ENCODE peak calls at places on chromosomes 11 and 22, in six cellular contexts. One of them, this sample, is unnamed.

GRCh38 chr11:112019066-112019465 is 6.1 kb upstream of the DLAT start:
- DNase-seq in DMS153: no peak
- DNase-seq in HAP-1: no peak
- DNase-seq in activated CD4-positive, CD25-positive, alpha-beta regulatory T cell treated with anti-CD3 and anti-CD28 coated beads, Interleukin-2, amount 50 U/mL, for 16 hours: no peak
- DNase-seq in ureter: no peak
- DNase-seq in left ventricle myocardium inferior: no peak
- DNase-seq in this sample: no peak

GRCh38 chr22:22798232-22798616 is 89.4 kb upstream of the IGLL5 start:
- DNase-seq in DMS153: no peak
- DNase-seq in HAP-1: no peak
- DNase-seq in activated CD4-positive, CD25-positive, alpha-beta regulatory T cell treated with anti-CD3 and anti-CD28 coated beads, Interleukin-2, amount 50 U/mL, for 16 hours: no peak
- DNase-seq in ureter: no peak
- DNase-seq in left ventricle myocardium inferior: no peak
- DNase-seq in this sample: no peak

GRCh38 chr11:129910360-129910759 is 15.0 kb upstream of the NFRKB start:
- DNase-seq in DMS153: no peak
- DNase-seq in HAP-1: no peak
- DNase-seq in activated CD4-positive, CD25-positive, alpha-beta regulatory T cell treated with anti-CD3 and anti-CD28 coated beads, Interleukin-2, amount 50 U/mL, for 16 hours: no peak
- DNase-seq in ureter: no peak
- DNase-seq in left ventricle myocardium inferior: no peak
- DNase-seq in this sample: no peak

GRCh38 chr11:126930100-126930841 is 70.3 kb downstream of the KIRREL3 start:
- DNase-seq in DMS153: no peak
- DNase-seq in HAP-1: no peak
- DNase-seq in activated CD4-positive, CD25-positive, alpha-beta regulatory T cell treated with anti-CD3 and anti-CD28 coated beads, Interleukin-2, amount 50 U/mL, for 16 hours: no peak
- DNase-seq in ureter: no peak
- DNase-seq in left ventricle myocardium inferior: no peak
- DNase-seq in this sample: no peak

GRCh38 chr11:88335284-88335683 is 2.3 kb downstream of the CTSC start:
- DNase-seq in DMS153: no peak
- DNase-seq in HAP-1: no peak
- DNase-seq in activated CD4-positive, CD25-positive, alpha-beta regulatory T cell treated with anti-CD3 and anti-CD28 coated beads, Interleukin-2, amount 50 U/mL, for 16 hours: no peak
- DNase-seq in ureter: no peak
- DNase-seq in left ventricle myocardium inferior: no peak
- DNase-seq in this sample: no peak

GRCh38 chr11:130832571-130833432 is 83.5 kb downstream of the SNX19 start:
- DNase-seq in DMS153: no peak
- DNase-seq in HAP-1: no peak
- DNase-seq in activated CD4-positive, CD25-positive, alpha-beta regulatory T cell treated with anti-CD3 and anti-CD28 coated beads, Interleukin-2, amount 50 U/mL, for 16 hours: no peak
- DNase-seq in ureter: no peak
- DNase-seq in left ventricle myocardium inferior: no peak
- DNase-seq in this sample: no peak

GRCh38 chr11:74162688-74163467 is 7.9 kb downstream of the C2CD3 start:
- DNase-seq in DMS153: no peak
- DNase-seq in HAP-1: no peak
- DNase-seq in activated CD4-positive, CD25-positive, alpha-beta regulatory T cell treated with anti-CD3 and anti-CD28 coated beads, Interleukin-2, amount 50 U/mL, for 16 hours: no peak
- DNase-seq in ureter: no peak
- DNase-seq in left ventricle myocardium inferior: no peak
- DNase-seq in this sample: no peak

GRCh38 chr11:125995313-125995712 is 49.5 kb downstream of the VSIG10L2 start:
- DNase-seq in DMS153: no peak
- DNase-seq in HAP-1: no peak
- DNase-seq in activated CD4-positive, CD25-positive, alpha-beta regulatory T cell treated with anti-CD3 and anti-CD28 coated beads, Interleukin-2, amount 50 U/mL, for 16 hours: no peak
- DNase-seq in ureter: no peak
- DNase-seq in left ventricle myocardium inferior: no peak
- DNase-seq in this sample: no peak

GRCh38 chr11:19810852-19811251 is 98.2 kb downstream of the NAV2 start:
- DNase-seq in DMS153: peak; percentile 61
- DNase-seq in HAP-1: no peak
- DNase-seq in activated CD4-positive, CD25-positive, alpha-beta regulatory T cell treated with anti-CD3 and anti-CD28 coated beads, Interleukin-2, amount 50 U/mL, for 16 hours: no peak
- DNase-seq in ureter: no peak
- DNase-seq in left ventricle myocardium inferior: no peak
- DNase-seq in this sample: no peak

GRCh38 chr11:115707180-115707905 is 203.1 kb upstream of the CADM1 start:
- DNase-seq in DMS153: no peak
- DNase-seq in HAP-1: no peak
- DNase-seq in activated CD4-positive, CD25-positive, alpha-beta regulatory T cell treated with anti-CD3 and anti-CD28 coated beads, Interleukin-2, amount 50 U/mL, for 16 hours: no peak
- DNase-seq in ureter: no peak
- DNase-seq in left ventricle myocardium inferior: no peak
- DNase-seq in this sample: no peak

GRCh38 chr11:68525930-68526329 is 65.4 kb downstream of the PPP6R3 start:
- DNase-seq in DMS153: no peak
- DNase-seq in HAP-1: no peak
- DNase-seq in activated CD4-positive, CD25-positive, alpha-beta regulatory T cell treated with anti-CD3 and anti-CD28 coated beads, Interleukin-2, amount 50 U/mL, for 16 hours: no peak
- DNase-seq in ureter: no peak
- DNase-seq in left ventricle myocardium inferior: no peak
- DNase-seq in this sample: no peak

GRCh38 chr22:43561421-43562178 is 149.8 kb downstream of the MPPED1 start:
- DNase-seq in DMS153: no peak
- DNase-seq in HAP-1: no peak
- DNase-seq in activated CD4-positive, CD25-positive, alpha-beta regulatory T cell treated with anti-CD3 and anti-CD28 coated beads, Interleukin-2, amount 50 U/mL, for 16 hours: no peak
- DNase-seq in ureter: no peak
- DNase-seq in left ventricle myocardium inferior: no peak
- DNase-seq in this sample: no peak

GRCh38 chr11:16001899-16002426 is 354.4 kb downstream of the SOX6 start:
- DNase-seq in DMS153: peak; percentile 100
- DNase-seq in HAP-1: peak; percentile 97
- DNase-seq in activated CD4-positive, CD25-positive, alpha-beta regulatory T cell treated with anti-CD3 and anti-CD28 coated beads, Interleukin-2, amount 50 U/mL, for 16 hours: no peak
- DNase-seq in ureter: no peak
- DNase-seq in left ventricle myocardium inferior: no peak
- DNase-seq in this sample: no peak

GRCh38 chr11:72478596-72479143 is 44.3 kb upstream of the CLPB start:
- DNase-seq in DMS153: no peak
- DNase-seq in HAP-1: no peak
- DNase-seq in activated CD4-positive, CD25-positive, alpha-beta regulatory T cell treated with anti-CD3 and anti-CD28 coated beads, Interleukin-2, amount 50 U/mL, for 16 hours: no peak
- DNase-seq in ureter: no peak
- DNase-seq in left ventricle myocardium inferior: no peak
- DNase-seq in this sample: no peak

GRCh38 chr11:108561535-108561991 is 32.0 kb downstream of the EXPH5 start:
- DNase-seq in DMS153: no peak
- DNase-seq in HAP-1: no peak
- DNase-seq in activated CD4-positive, CD25-positive, alpha-beta regulatory T cell treated with anti-CD3 and anti-CD28 coated beads, Interleukin-2, amount 50 U/mL, for 16 hours: no peak
- DNase-seq in ureter: no peak
- DNase-seq in left ventricle myocardium inferior: no peak
- DNase-seq in this sample: no peak

GRCh38 chr11:121112498-121113455 is 11.7 kb downstream of the TECTA start:
- DNase-seq in DMS153: peak; percentile 73
- DNase-seq in HAP-1: peak; percentile 77
- DNase-seq in activated CD4-positive, CD25-positive, alpha-beta regulatory T cell treated with anti-CD3 and anti-CD28 coated beads, Interleukin-2, amount 50 U/mL, for 16 hours: no peak
- DNase-seq in ureter: peak; percentile 71
- DNase-seq in left ventricle myocardium inferior: peak; percentile 52
- DNase-seq in this sample: peak; percentile 72

GRCh38 chr11:134835561-134835960 is 423.5 kb upstream of the B3GAT1 start:
- DNase-seq in DMS153: no peak
- DNase-seq in HAP-1: no peak
- DNase-seq in activated CD4-positive, CD25-positive, alpha-beta regulatory T cell treated with anti-CD3 and anti-CD28 coated beads, Interleukin-2, amount 50 U/mL, for 16 hours: no peak
- DNase-seq in ureter: no peak
- DNase-seq in left ventricle myocardium inferior: no peak
- DNase-seq in this sample: no peak

GRCh38 chr11:125925804-125926203 is 20.0 kb upstream of the VSIG10L2 start:
- DNase-seq in DMS153: no peak
- DNase-seq in HAP-1: no peak
- DNase-seq in activated CD4-positive, CD25-positive, alpha-beta regulatory T cell treated with anti-CD3 and anti-CD28 coated beads, Interleukin-2, amount 50 U/mL, for 16 hours: no peak
- DNase-seq in ureter: no peak
- DNase-seq in left ventricle myocardium inferior: no peak
- DNase-seq in this sample: no peak

GRCh38 chr22:49847751-49848689 is 5.6 kb upstream of the ZBED4 start:
- DNase-seq in DMS153: no peak
- DNase-seq in HAP-1: no peak
- DNase-seq in activated CD4-positive, CD25-positive, alpha-beta regulatory T cell treated with anti-CD3 and anti-CD28 coated beads, Interleukin-2, amount 50 U/mL, for 16 hours: no peak
- DNase-seq in ureter: no peak
- DNase-seq in left ventricle myocardium inferior: peak; percentile 35
- DNase-seq in this sample: peak; percentile 64

GRCh38 chr11:89491141-89491690 is at the start of gene NOX4:
- DNase-seq in DMS153: no peak
- DNase-seq in HAP-1: no peak
- DNase-seq in activated CD4-positive, CD25-positive, alpha-beta regulatory T cell treated with anti-CD3 and anti-CD28 coated beads, Interleukin-2, amount 50 U/mL, for 16 hours: no peak
- DNase-seq in ureter: no peak
- DNase-seq in left ventricle myocardium inferior: peak; percentile 55
- DNase-seq in this sample: peak; percentile 66

GRCh38 chr11:17828311-17828751 is 93.8 kb downstream of the KCNC1 start:
- DNase-seq in DMS153: no peak
- DNase-seq in HAP-1: no peak
- DNase-seq in activated CD4-positive, CD25-positive, alpha-beta regulatory T cell treated with anti-CD3 and anti-CD28 coated beads, Interleukin-2, amount 50 U/mL, for 16 hours: no peak
- DNase-seq in ureter: no peak
- DNase-seq in left ventricle myocardium inferior: peak; percentile 60
- DNase-seq in this sample: peak; percentile 62

GRCh38 chr22:32325416-32325801 is 32.3 kb upstream of the RFPL3 start:
- DNase-seq in DMS153: no peak
- DNase-seq in HAP-1: no peak
- DNase-seq in activated CD4-positive, CD25-positive, alpha-beta regulatory T cell treated with anti-CD3 and anti-CD28 coated beads, Interleukin-2, amount 50 U/mL, for 16 hours: no peak
- DNase-seq in ureter: peak; percentile 27
- DNase-seq in left ventricle myocardium inferior: no peak
- DNase-seq in this sample: no peak

GRCh38 chr11:20964985-20965384 is 295.6 kb downstream of the NELL1 start:
- DNase-seq in DMS153: no peak
- DNase-seq in HAP-1: no peak
- DNase-seq in activated CD4-positive, CD25-positive, alpha-beta regulatory T cell treated with anti-CD3 and anti-CD28 coated beads, Interleukin-2, amount 50 U/mL, for 16 hours: no peak
- DNase-seq in ureter: no peak
- DNase-seq in left ventricle myocardium inferior: no peak
- DNase-seq in this sample: no peak

GRCh38 chr11:74460065-74460464 is 7.3 kb downstream of the KCNE3 start:
- DNase-seq in DMS153: no peak
- DNase-seq in HAP-1: no peak
- DNase-seq in activated CD4-positive, CD25-positive, alpha-beta regulatory T cell treated with anti-CD3 and anti-CD28 coated beads, Interleukin-2, amount 50 U/mL, for 16 hours: no peak
- DNase-seq in ureter: no peak
- DNase-seq in left ventricle myocardium inferior: no peak
- DNase-seq in this sample: no peak

GRCh38 chr11:69280451-69280850 is 13.5 kb upstream of the MYEOV start:
- DNase-seq in DMS153: no peak
- DNase-seq in HAP-1: no peak
- DNase-seq in activated CD4-positive, CD25-positive, alpha-beta regulatory T cell treated with anti-CD3 and anti-CD28 coated beads, Interleukin-2, amount 50 U/mL, for 16 hours: no peak
- DNase-seq in ureter: no peak
- DNase-seq in left ventricle myocardium inferior: no peak
- DNase-seq in this sample: no peak

GRCh38 chr11:129862123-129862522 is 33.3 kb downstream of the NFRKB start:
- DNase-seq in DMS153: no peak
- DNase-seq in HAP-1: no peak
- DNase-seq in activated CD4-positive, CD25-positive, alpha-beta regulatory T cell treated with anti-CD3 and anti-CD28 coated beads, Interleukin-2, amount 50 U/mL, for 16 hours: no peak
- DNase-seq in ureter: no peak
- DNase-seq in left ventricle myocardium inferior: no peak
- DNase-seq in this sample: no peak

GRCh38 chr11:50078001-50078400 is 45.3 kb downstream of the OR4C45 start:
- DNase-seq in DMS153: no peak
- DNase-seq in HAP-1: no peak
- DNase-seq in activated CD4-positive, CD25-positive, alpha-beta regulatory T cell treated with anti-CD3 and anti-CD28 coated beads, Interleukin-2, amount 50 U/mL, for 16 hours: no peak
- DNase-seq in ureter: no peak
- DNase-seq in left ventricle myocardium inferior: no peak
- DNase-seq in this sample: no peak

GRCh38 chr22:45832180-45832579 is 144.8 kb downstream of the WNT7B start:
- DNase-seq in DMS153: no peak
- DNase-seq in HAP-1: no peak
- DNase-seq in activated CD4-positive, CD25-positive, alpha-beta regulatory T cell treated with anti-CD3 and anti-CD28 coated beads, Interleukin-2, amount 50 U/mL, for 16 hours: no peak
- DNase-seq in ureter: no peak
- DNase-seq in left ventricle myocardium inferior: no peak
- DNase-seq in this sample: no peak

GRCh38 chr22:36301851-36302250 is 48.9 kb downstream of the APOL1 start:
- DNase-seq in DMS153: no peak
- DNase-seq in HAP-1: no peak
- DNase-seq in activated CD4-positive, CD25-positive, alpha-beta regulatory T cell treated with anti-CD3 and anti-CD28 coated beads, Interleukin-2, amount 50 U/mL, for 16 hours: no peak
- DNase-seq in ureter: no peak
- DNase-seq in left ventricle myocardium inferior: no peak
- DNase-seq in this sample: no peak

GRCh38 chr11:120689591-120689990 is 178.0 kb downstream of the GRIK4 start:
- DNase-seq in DMS153: no peak
- DNase-seq in HAP-1: no peak
- DNase-seq in activated CD4-positive, CD25-positive, alpha-beta regulatory T cell treated with anti-CD3 and anti-CD28 coated beads, Interleukin-2, amount 50 U/mL, for 16 hours: no peak
- DNase-seq in ureter: no peak
- DNase-seq in left ventricle myocardium inferior: no peak
- DNase-seq in this sample: no peak

GRCh38 chr11:15896026-15896425 is 460.3 kb downstream of the SOX6 start:
- DNase-seq in DMS153: no peak
- DNase-seq in HAP-1: no peak
- DNase-seq in activated CD4-positive, CD25-positive, alpha-beta regulatory T cell treated with anti-CD3 and anti-CD28 coated beads, Interleukin-2, amount 50 U/mL, for 16 hours: no peak
- DNase-seq in ureter: no peak
- DNase-seq in left ventricle myocardium inferior: no peak
- DNase-seq in this sample: no peak

GRCh38 chr11:47983464-47984397 is 3.4 kb downstream of the PTPRJ start:
- DNase-seq in DMS153: no peak
- DNase-seq in HAP-1: peak; percentile 32
- DNase-seq in activated CD4-positive, CD25-positive, alpha-beta regulatory T cell treated with anti-CD3 and anti-CD28 coated beads, Interleukin-2, amount 50 U/mL, for 16 hours: no peak
- DNase-seq in ureter: no peak
- DNase-seq in left ventricle myocardium inferior: no peak
- DNase-seq in this sample: no peak

GRCh38 chr11:7696424-7696823 is 9.9 kb downstream of the OVCH2 start:
- DNase-seq in DMS153: no peak
- DNase-seq in HAP-1: no peak
- DNase-seq in activated CD4-positive, CD25-positive, alpha-beta regulatory T cell treated with anti-CD3 and anti-CD28 coated beads, Interleukin-2, amount 50 U/mL, for 16 hours: no peak
- DNase-seq in ureter: no peak
- DNase-seq in left ventricle myocardium inferior: no peak
- DNase-seq in this sample: no peak

GRCh38 chr11:77151804-77152513 is 23.9 kb downstream of the MYO7A start:
- DNase-seq in DMS153: no peak
- DNase-seq in HAP-1: no peak
- DNase-seq in activated CD4-positive, CD25-positive, alpha-beta regulatory T cell treated with anti-CD3 and anti-CD28 coated beads, Interleukin-2, amount 50 U/mL, for 16 hours: no peak
- DNase-seq in ureter: no peak
- DNase-seq in left ventricle myocardium inferior: no peak
- DNase-seq in this sample: peak; percentile 42

GRCh38 chr11:2820976-2821375 is 64.6 kb downstream of the CDKN1C start:
- DNase-seq in DMS153: no peak
- DNase-seq in HAP-1: no peak
- DNase-seq in activated CD4-positive, CD25-positive, alpha-beta regulatory T cell treated with anti-CD3 and anti-CD28 coated beads, Interleukin-2, amount 50 U/mL, for 16 hours: no peak
- DNase-seq in ureter: no peak
- DNase-seq in left ventricle myocardium inferior: peak; percentile 3
- DNase-seq in this sample: peak; percentile 34

GRCh38 chr22:32579533-32580220 is 105.1 kb downstream of the FBXO7 start:
- DNase-seq in DMS153: no peak
- DNase-seq in HAP-1: no peak
- DNase-seq in activated CD4-positive, CD25-positive, alpha-beta regulatory T cell treated with anti-CD3 and anti-CD28 coated beads, Interleukin-2, amount 50 U/mL, for 16 hours: no peak
- DNase-seq in ureter: no peak
- DNase-seq in left ventricle myocardium inferior: peak; percentile 53
- DNase-seq in this sample: peak; percentile 57

GRCh38 chr11:68371176-68372041 is 59.0 kb downstream of the LRP5 start:
- DNase-seq in DMS153: no peak
- DNase-seq in HAP-1: no peak
- DNase-seq in activated CD4-positive, CD25-positive, alpha-beta regulatory T cell treated with anti-CD3 and anti-CD28 coated beads, Interleukin-2, amount 50 U/mL, for 16 hours: no peak
- DNase-seq in ureter: no peak
- DNase-seq in left ventricle myocardium inferior: peak; percentile 66
- DNase-seq in this sample: peak; percentile 72

GRCh38 chr11:118885319-118885718 is 1.6 kb downstream of the CXCR5 start:
- DNase-seq in DMS153: no peak
- DNase-seq in HAP-1: no peak
- DNase-seq in activated CD4-positive, CD25-positive, alpha-beta regulatory T cell treated with anti-CD3 and anti-CD28 coated beads, Interleukin-2, amount 50 U/mL, for 16 hours: no peak
- DNase-seq in ureter: no peak
- DNase-seq in left ventricle myocardium inferior: no peak
- DNase-seq in this sample: no peak

This sample was measured in Right ventricle myocardium superior.